ENCODE peak calls at places on chromosome X, in six cellular contexts. T is GM04504, U is T-helper 2 cell, B is ureter, O is IMR-90, C is endothelial cell. I is an unnamed sample.

GRCh38 chrX:24153175-24153795 is 3.8 kb downstream of the ZFX start:
- DNase-seq in T (no peak), U (no peak), B (no peak), O (no peak), C (no peak), I (no peak)

GRCh38 chrX:49166914-49167739 is 4.6 kb downstream of the MAGIX start:
- DNase-seq in T (peak), U (peak), B (peak), O (peak), C (no peak), I (peak)

GRCh38 chrX:23861215-23861896 is 46.4 kb downstream of the APOO start:
- DNase-seq in T (no peak), U (no peak), B (no peak), O (no peak), C (no peak), I (no peak)

GRCh38 chrX:129557844-129558243 is 17.8 kb downstream of the OCRL start:
- DNase-seq in T (no peak), U (no peak), B (no peak), O (peak), C (no peak), I (no peak)

GRCh38 chrX:134694333-134694925 is 36.2 kb upstream of the PLAC1 start:
- DNase-seq in T (no peak), U (no peak), B (no peak), O (no peak), C (no peak), I (no peak)

GRCh38 chrX:41384041-41384705 is 50.2 kb downstream of the DDX3X start:
- DNase-seq in T (peak), U (peak), B (peak), O (peak), C (no peak), I (no peak)

GRCh38 chrX:70439016-70439415 is 5.6 kb upstream of the DLG3 start:
- DNase-seq in T (no peak), U (no peak), B (no peak), O (no peak), C (no peak), I (no peak)

GRCh38 chrX:10983526-10983925 is 127.6 kb upstream of the HCCS start:
- DNase-seq in T (no peak), U (no peak), B (no peak), O (no peak), C (no peak), I (no peak)

GRCh38 chrX:42530027-42530426 is 247.9 kb downstream of the PPP1R2C start:
- DNase-seq in T (peak), U (no peak), B (no peak), O (peak), C (no peak), I (no peak)

GRCh38 chrX:153351981-153352380 is 18.0 kb downstream of the ZNF275 start:
- DNase-seq in T (no peak), U (no peak), B (no peak), O (no peak), C (no peak), I (no peak)

GRCh38 chrX:129716507-129716906 is 22.3 kb upstream of the XPNPEP2 start:
- DNase-seq in T (no peak), U (no peak), B (no peak), O (no peak), C (no peak), I (no peak)

GRCh38 chrX:119655125-119655524 is 37.8 kb downstream of the SEPTIN6 start:
- DNase-seq in T (peak), U (peak), B (no peak), O (peak), C (no peak), I (peak)

GRCh38 chrX:108122748-108123147 is 31.2 kb downstream of the ATG4A start:
- DNase-seq in T (peak), U (no peak), B (no peak), O (peak), C (no peak), I (no peak)

GRCh38 chrX:2901367-2902036 is 27.6 kb downstream of the ARSD start:
- DNase-seq in T (no peak), U (no peak), B (no peak), O (peak), C (no peak), I (no peak)

GRCh38 chrX:21408324-21408723 is 34.1 kb downstream of the CNKSR2 start:
- DNase-seq in T (no peak), U (no peak), B (no peak), O (no peak), C (no peak), I (no peak)

GRCh38 chrX:12548746-12549145 is 242.5 kb upstream of the PRPS2 start:
- DNase-seq in T (no peak), U (no peak), B (no peak), O (peak), C (peak), I (no peak)

GRCh38 chrX:44675364-44676024 is 132.8 kb upstream of the FUNDC1 start:
- DNase-seq in T (peak), U (no peak), B (peak), O (peak), C (no peak), I (peak)

GRCh38 chrX:13376857-13377441 is 57.1 kb upstream of the ATXN3L start:
- DNase-seq in T (peak), U (no peak), B (no peak), O (peak), C (no peak), I (peak)

GRCh38 chrX:49064735-49065134 is 5.9 kb downstream of the CCDC120 start:
- DNase-seq in T (no peak), U (no peak), B (no peak), O (no peak), C (no peak), I (no peak)

GRCh38 chrX:18146954-18147353 is 73.7 kb downstream of the BEND2 start:
- DNase-seq in T (peak), U (no peak), B (no peak), O (peak), C (peak), I (no peak)

GRCh38 chrX:150161092-150161672 is 201.9 kb upstream of the MAMLD1 start:
- DNase-seq in T (no peak), U (no peak), B (no peak), O (peak), C (no peak), I (no peak)

GRCh38 chrX:130401415-130402210 is at the start of gene RBMX2:
- DNase-seq in T (peak), U (peak), B (peak), O (peak), C (peak), I (peak)

I was measured in SK-N-SH.